ENCODE peak calls at places on chromosomes 6 and 20, in eight cellular contexts. M, V, I, E, K, J, U and H are unnamed samples.

GRCh38 chr6:157428418-157429202 is 47.6 kb downstream of the ZDHHC14 start:
- DNase-seq in I (no peak), E (no peak), J (peak; percentile 75), U (no peak), K (no peak), V (peak; percentile 18), M (no peak), H (peak; percentile 24)

GRCh38 chr20:23156170-23156841 is 70.2 kb upstream of the CD93 start:
- DNase-seq in J (no peak), V (peak; percentile 56), E (no peak), I (no peak), K (peak; percentile 79), M (no peak), U (peak; percentile 52), H (peak; percentile 84)

GRCh38 chr6:19551611-19552010 is 285.6 kb upstream of the ID4 start:
- DNase-seq in J (no peak), V (no peak), M (no peak), E (no peak), I (no peak), K (no peak), U (no peak), H (no peak)

GRCh38 chr6:40695114-40695513 is 108.0 kb upstream of the LRFN2 start:
- DNase-seq in V (peak; percentile 30), M (no peak), J (no peak), I (no peak), E (no peak), K (no peak), U (no peak), H (no peak)

GRCh38 chr6:41878961-41879405 is 16.2 kb downstream of the USP49 start:
- DNase-seq in I (no peak), J (no peak), U (no peak), K (no peak), M (no peak), V (no peak), E (no peak), H (peak; percentile 53)

GRCh38 chr20:24432057-24432456 is 37.4 kb upstream of the SYNDIG1 start:
- DNase-seq in J (no peak), M (no peak), U (no peak), I (no peak), E (no peak), K (no peak), V (no peak), H (no peak)

GRCh38 chr6:28940294-28940858 is 16.6 kb upstream of the TRIM27 start:
- DNase-seq in J (no peak), K (no peak), U (no peak), E (peak; percentile 47), M (peak; percentile 69), I (peak; percentile 80), V (no peak), H (no peak)

GRCh38 chr6:140485740-140486467 is 1111.5 kb upstream of the CITED2 start:
- DNase-seq in I (peak; percentile 52), M (no peak), E (peak; percentile 36), U (peak; percentile 79), J (peak; percentile 0), K (peak; percentile 23), V (no peak), H (peak; percentile 79)

GRCh38 chr6:3453410-3453809 is 3.4 kb downstream of the SLC22A23 start:
- DNase-seq in J (no peak), M (no peak), V (no peak), U (no peak), I (no peak), K (no peak), E (no peak), H (no peak)

GRCh38 chr6:166569206-166569605 is 17.3 kb downstream of the RAMACL start:
- DNase-seq in M (no peak), K (no peak), J (no peak), I (no peak), E (no peak), V (no peak), U (no peak), H (no peak)

GRCh38 chr6:108677357-108677756 is 116.6 kb downstream of the FOXO3 start:
- DNase-seq in K (no peak), E (no peak), J (no peak), I (no peak), U (no peak), V (no peak), M (no peak), H (peak; percentile 51)

GRCh38 chr20:36988494-36988966 is 37.0 kb upstream of the SAMHD1 start:
- DNase-seq in U (no peak), V (no peak), M (peak; percentile 5), J (no peak), K (peak; percentile 58), I (no peak), E (no peak), H (peak; percentile 22)

GRCh38 chr6:134419717-134420116 is 101.8 kb upstream of the SGK1 start:
- DNase-seq in K (no peak), M (no peak), E (no peak), V (no peak), J (no peak), I (no peak), U (no peak), H (peak; percentile 56)

GRCh38 chr20:57891067-57891466 is 181.3 kb upstream of the PMEPA1 start:
- DNase-seq in K (no peak), J (no peak), V (no peak), I (peak; percentile 31), U (no peak), M (no peak), E (no peak), H (no peak)

GRCh38 chr6:154932562-154933027 is 62.5 kb upstream of the TIAM2 start:
- DNase-seq in M (no peak), U (no peak), I (no peak), V (peak; percentile 57), E (no peak), K (no peak), J (no peak), H (peak; percentile 89)

GRCh38 chr6:8858854-8859257 is 423.5 kb upstream of the SLC35B3 start:
- DNase-seq in U (no peak), V (no peak), K (no peak), I (no peak), E (no peak), M (no peak), J (no peak), H (no peak)

GRCh38 chr20:51640743-51641142 is 98.2 kb upstream of the NFATC2 start:
- DNase-seq in V (no peak), E (no peak), U (no peak), J (no peak), I (no peak), M (no peak), K (no peak), H (peak; percentile 28)

GRCh38 chr6:39937686-39938333 is 3.5 kb upstream of the MOCS1 start:
- DNase-seq in M (peak; percentile 63), V (no peak), J (no peak), U (no peak), K (no peak), E (no peak), I (no peak), H (no peak)

GRCh38 chr20:58810116-58810878 is 40.4 kb downstream of the GNAS-AS1 start:
- DNase-seq in J (no peak), I (no peak), M (no peak), V (no peak), U (no peak), E (no peak), K (no peak), H (no peak)

GRCh38 chr6:150503586-150504339 is 95.9 kb upstream of the PLEKHG1 start:
- DNase-seq in K (no peak), V (no peak), I (no peak), M (no peak), U (no peak), J (no peak), E (no peak), H (no peak)

GRCh38 chr6:139577991-139578604 is 203.7 kb upstream of the CITED2 start:
- DNase-seq in M (no peak), K (no peak), J (no peak), I (no peak), E (no peak), U (peak; percentile 91), V (peak; percentile 59), H (peak; percentile 94)

GRCh38 chr20:50367104-50367674 is 143.0 kb upstream of the PTPN1 start:
- DNase-seq in M (no peak), V (no peak), J (no peak), I (no peak), K (no peak), U (no peak), E (no peak), H (no peak)